ENCODE peak calls at places on chromosomes 6 and 20, in eight cellular contexts. N is HL-60; J is bronchial epithelial cell; H is heart right ventricle; G is SK-N-SH; T is CD4-positive, alpha-beta memory T cell; B is lower lobe of right lung; X is esophagus squamous epithelium. E is an unnamed sample.

GRCh38 chr6:145814035-145814500 is 527 bp downstream of the FBXO30 start:
- DNase-seq in N (peak; percentile 42), J (peak; percentile 60), H (peak; percentile 48), G (peak; percentile 34), T (no peak), B (peak; percentile 67), X (no peak), E (no peak)

GRCh38 chr20:4972506-4973251 is 28.6 kb downstream of the SLC23A2 start:
- DNase-seq in N (no peak), J (no peak), H (no peak), G (no peak), T (no peak), B (no peak), X (no peak), E (no peak)

GRCh38 chr6:74137910-74138309 is 441.9 kb downstream of the CD109 start:
- DNase-seq in N (no peak), J (peak; percentile 16), H (no peak), G (no peak), T (no peak), B (no peak), X (no peak), E (no peak)

GRCh38 chr20:45835230-45836224 is 1.9 kb downstream of the SNX21 start:
- DNase-seq in N (peak; percentile 56), J (peak; percentile 33), H (peak; percentile 59), G (no peak), T (no peak), B (no peak), X (no peak), E (peak; percentile 72)

GRCh38 chr20:33719277-33719988 is 677 bp downstream of the PXMP4 start:
- DNase-seq in N (peak; percentile 9), J (no peak), H (no peak), G (no peak), T (no peak), B (no peak), X (no peak), E (no peak)

GRCh38 chr20:4111440-4112411 is 96.4 kb upstream of the RNF24 start:
- DNase-seq in N (no peak), J (no peak), H (no peak), G (no peak), T (no peak), B (no peak), X (no peak), E (no peak)

GRCh38 chr6:73308712-73309533 is 45.2 kb downstream of the DPPA5 start:
- DNase-seq in N (no peak), J (peak; percentile 23), H (no peak), G (no peak), T (no peak), B (no peak), X (no peak), E (no peak)

GRCh38 chr6:396126-396520 is 4.6 kb downstream of the IRF4 start:
- DNase-seq in N (no peak), J (no peak), H (no peak), G (no peak), T (no peak), B (no peak), X (no peak), E (no peak)

GRCh38 chr20:4571759-4572531 is 149.8 kb upstream of the PRND start:
- DNase-seq in N (no peak), J (no peak), H (no peak), G (no peak), T (no peak), B (no peak), X (no peak), E (no peak)

GRCh38 chr6:25535302-25536225 is 116.5 kb upstream of the SCGN start:
- DNase-seq in N (no peak), J (no peak), H (no peak), G (no peak), T (no peak), B (no peak), X (no peak), E (no peak)

GRCh38 chr6:57141451-57142177 is 30.5 kb upstream of the BAG2 start:
- DNase-seq in N (no peak), J (no peak), H (no peak), G (no peak), T (no peak), B (no peak), X (no peak), E (no peak)

GRCh38 chr6:47034421-47034820 is 7.7 kb downstream of the ADGRF1 start:
- DNase-seq in N (no peak), J (peak; percentile 41), H (no peak), G (no peak), T (no peak), B (no peak), X (no peak), E (no peak)

GRCh38 chr20:51315390-51315789 is 227.1 kb downstream of the NFATC2 start:
- DNase-seq in N (no peak), J (no peak), H (no peak), G (no peak), T (no peak), B (no peak), X (no peak), E (no peak)

GRCh38 chr6:1615651-1616420 is 6.1 kb downstream of the FOXC1 start:
- DNase-seq in N (no peak), J (no peak), H (no peak), G (no peak), T (no peak), B (no peak), X (no peak), E (no peak)

GRCh38 chr6:1614448-1614766 is 4.7 kb downstream of the FOXC1 start:
- DNase-seq in N (no peak), J (no peak), H (no peak), G (no peak), T (no peak), B (no peak), X (no peak), E (no peak)

GRCh38 chr6:1616556-1617463 is 7.1 kb downstream of the FOXC1 start:
- DNase-seq in N (no peak), J (no peak), H (no peak), G (no peak), T (no peak), B (no peak), X (no peak), E (no peak)

GRCh38 chr6:1613631-1614447 is 4.1 kb downstream of the FOXC1 start:
- DNase-seq in N (no peak), J (peak; percentile 10), H (peak; percentile 47), G (peak; percentile 89), T (no peak), B (no peak), X (no peak), E (no peak)

DNA sequence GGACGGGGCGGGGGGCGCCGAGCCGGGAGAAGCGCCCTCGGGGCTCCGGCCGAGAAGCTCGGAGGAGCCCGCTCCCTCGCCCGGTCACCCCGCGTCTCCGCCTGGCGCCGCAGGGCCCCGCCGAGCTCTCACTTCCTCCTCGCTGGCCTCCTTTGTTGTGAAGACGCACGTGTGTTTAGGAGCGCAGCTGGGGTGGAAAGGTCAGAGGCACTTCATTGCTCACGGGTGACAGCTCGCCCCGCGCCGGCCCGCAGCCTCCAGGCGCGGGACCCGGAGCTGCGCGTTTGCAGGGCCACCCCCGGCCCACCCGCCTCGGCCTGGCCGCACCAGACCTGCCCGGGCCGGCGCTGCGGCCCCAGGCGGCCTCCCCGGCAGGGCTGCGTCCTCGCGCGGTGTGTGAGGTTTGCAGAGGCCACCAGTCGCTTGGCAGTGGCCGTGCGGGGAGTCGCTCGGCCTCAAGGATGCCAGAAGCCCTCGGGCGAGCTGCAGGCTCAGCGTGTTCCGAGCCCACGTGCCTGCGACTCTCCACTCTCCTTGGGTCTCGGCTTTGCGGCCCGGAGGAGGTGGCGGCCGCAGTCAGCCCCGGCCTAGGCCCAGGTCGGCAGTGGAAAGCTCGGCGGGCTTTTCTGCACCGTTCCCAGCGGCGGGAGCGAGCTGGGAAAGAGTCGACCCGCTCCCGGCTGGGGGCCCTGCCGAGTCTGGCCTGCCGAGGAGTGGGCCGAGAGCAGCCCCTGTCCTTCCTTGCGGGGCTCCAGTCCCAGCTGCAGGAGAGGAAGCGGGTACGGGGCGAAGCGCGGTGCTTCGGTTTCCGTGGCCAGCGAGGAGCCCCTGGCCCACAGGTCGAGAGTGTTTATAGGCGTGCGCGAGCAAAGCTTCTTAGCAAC is 5.3 kb downstream of the FOXC1 start:
- DNase-seq in N (peak; percentile 30), J (no peak), H (peak; percentile 26), G (peak; percentile 72), T (no peak), B (no peak), X (no peak), E (no peak)
- H3K27me3 ChIP-seq in N (peaks cover 53% of the 10 kb centered on the region), J (no peaks in the 10 kb centered on the region), H (peaks cover 41% of the 10 kb centered on the region), G (no peaks in the 10 kb centered on the region), T (peaks cover 34% of the 10 kb centered on the region), B (peaks cover 91% of the 10 kb centered on the region), X (peaks cover 99% of the 10 kb centered on the region), E (no peaks in the 10 kb centered on the region)

GRCh38 chr20:60115452-60115851 is 157.2 kb downstream of the CDH26 start:
- DNase-seq in N (no peak), J (no peak), H (no peak), G (no peak), T (no peak), B (no peak), X (no peak), E (no peak)

GRCh38 chr20:60116128-60116909 is 158.1 kb downstream of the CDH26 start:
- DNase-seq in N (no peak), J (no peak), H (no peak), G (no peak), T (no peak), B (no peak), X (no peak), E (no peak)

GRCh38 chr20:60113771-60114170 is 155.5 kb downstream of the CDH26 start:
- DNase-seq in N (peak; percentile 68), J (no peak), H (no peak), G (no peak), T (no peak), B (no peak), X (no peak), E (no peak)

GRCh38 chr20:60113024-60113724 is 155.0 kb downstream of the CDH26 start:
- DNase-seq in N (peak; percentile 90), J (no peak), H (no peak), G (no peak), T (no peak), B (peak; percentile 73), X (no peak), E (no peak)

GRCh38 chr20:60117040-60117439 is 158.8 kb downstream of the CDH26 start:
- DNase-seq in N (peak; percentile 66), J (no peak), H (no peak), G (no peak), T (no peak), B (no peak), X (no peak), E (no peak)
- H3K27me3 ChIP-seq in N (no peaks in the 10 kb centered on the region), J (peaks cover 6% of the 10 kb centered on the region), H (no peaks in the 10 kb centered on the region), G (no peaks in the 10 kb centered on the region), T (no peaks in the 10 kb centered on the region), B (peaks cover 3% of the 10 kb centered on the region), X (peaks cover 18% of the 10 kb centered on the region), E (no peaks in the 10 kb centered on the region)

GRCh38 chr6:18904681-18905080 is 517.5 kb downstream of the RNF144B start:
- DNase-seq in N (no peak), J (no peak), H (no peak), G (no peak), T (no peak), B (no peak), X (no peak), E (no peak)
- H3K27me3 ChIP-seq in N (no peaks in the 10 kb centered on the region), J (no peaks in the 10 kb centered on the region), H (no peaks in the 10 kb centered on the region), G (no peaks in the 10 kb centered on the region), T (no peaks in the 10 kb centered on the region), B (no peaks in the 10 kb centered on the region), X (no peaks in the 10 kb centered on the region), E (no peaks in the 10 kb centered on the region)

DNA sequence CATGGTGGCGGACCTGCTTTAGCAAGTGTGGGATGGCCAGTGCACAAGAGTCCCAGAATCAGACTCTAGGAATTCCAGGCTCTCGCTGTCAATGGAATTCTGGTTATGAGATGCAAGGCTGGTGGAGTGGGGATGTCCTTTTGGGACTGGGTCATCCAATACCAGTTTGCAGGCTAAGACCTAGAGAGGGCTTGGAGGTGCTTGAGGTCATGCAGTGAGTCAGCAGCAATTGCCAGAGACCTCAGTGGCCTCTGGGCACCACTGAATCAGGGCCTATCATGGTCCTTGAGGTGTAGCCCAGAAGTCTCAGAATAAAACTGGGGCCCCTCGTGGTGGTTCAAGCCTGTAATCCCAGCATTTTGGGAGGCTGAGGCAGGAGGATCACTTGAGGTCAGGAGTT is 1.4 kb upstream of the SCRT2 start:
- DNase-seq in N (no peak), J (no peak), H (no peak), G (no peak), T (no peak), B (no peak), X (no peak), E (no peak)
- H3K27me3 ChIP-seq in N (peaks cover 35% of the 10 kb centered on the region), J (peaks cover 32% of the 10 kb centered on the region), H (peaks cover 18% of the 10 kb centered on the region), G (peaks cover 24% of the 10 kb centered on the region), T (peaks cover 45% of the 10 kb centered on the region), B (peaks cover 78% of the 10 kb centered on the region), X (peaks cover 100% of the 10 kb centered on the region), E (peaks cover 10% of the 10 kb centered on the region)

E was measured in thoracic aorta.